ENCODE peak calls at places on chromosomes 6 and 20, in five cellular contexts. One of them, this sample, is unnamed.
A peak's percentile ranks its signal among the peaks of the same experiment; 100 is the strongest.

GRCh38 chr6:20900396-20901160 is 366.3 kb downstream of the CDKAL1 start:
- DNase-seq in activated T-helper 1 cell treated with Interleukin-2 at 50 U/mL for 16 hours: no peak
- DNase-seq in activated CD4-positive, alpha-beta T cell treated with anti-CD3 and anti-CD28 coated beads, Interleukin-2, amount 50 U/mL, for 48 hours: no peak
- DNase-seq in iPS-NIHi11: no peak
- DNase-seq in AG08395: no peak
- DNase-seq in this sample: no peak

GRCh38 chr6:78010130-78010529 is 357.3 kb downstream of the MEI4 start:
- DNase-seq in activated CD4-positive, alpha-beta T cell treated with anti-CD3 and anti-CD28 coated beads, Interleukin-2, amount 50 U/mL, for 48 hours: no peak
- DNase-seq in iPS-NIHi11: no peak
- DNase-seq in AG08395: no peak
- DNase-seq in activated T-helper 1 cell treated with Interleukin-2 at 50 U/mL for 16 hours: no peak
- DNase-seq in this sample: no peak

GRCh38 chr6:34595332-34596090 is 39.4 kb upstream of the SPDEF start:
- DNase-seq in AG08395: peak; percentile 24
- DNase-seq in activated T-helper 1 cell treated with Interleukin-2 at 50 U/mL for 16 hours: no peak
- DNase-seq in iPS-NIHi11: no peak
- DNase-seq in activated CD4-positive, alpha-beta T cell treated with anti-CD3 and anti-CD28 coated beads, Interleukin-2, amount 50 U/mL, for 48 hours: no peak
- DNase-seq in this sample: no peak

GRCh38 chr6:138005846-138006245 is 101.4 kb downstream of the PERP start:
- DNase-seq in AG08395: no peak
- DNase-seq in activated T-helper 1 cell treated with Interleukin-2 at 50 U/mL for 16 hours: no peak
- DNase-seq in iPS-NIHi11: no peak
- DNase-seq in activated CD4-positive, alpha-beta T cell treated with anti-CD3 and anti-CD28 coated beads, Interleukin-2, amount 50 U/mL, for 48 hours: no peak
- DNase-seq in this sample: no peak

GRCh38 chr20:63232235-63233060 is 3.3 kb upstream of the BIRC7 start:
- DNase-seq in AG08395: peak; percentile 81
- DNase-seq in activated CD4-positive, alpha-beta T cell treated with anti-CD3 and anti-CD28 coated beads, Interleukin-2, amount 50 U/mL, for 48 hours: no peak
- DNase-seq in activated T-helper 1 cell treated with Interleukin-2 at 50 U/mL for 16 hours: no peak
- DNase-seq in iPS-NIHi11: no peak
- DNase-seq in this sample: no peak

GRCh38 chr6:48474764-48475674 is 364.0 kb upstream of the PTCHD4 start:
- DNase-seq in iPS-NIHi11: no peak
- DNase-seq in AG08395: no peak
- DNase-seq in activated CD4-positive, alpha-beta T cell treated with anti-CD3 and anti-CD28 coated beads, Interleukin-2, amount 50 U/mL, for 48 hours: no peak
- DNase-seq in activated T-helper 1 cell treated with Interleukin-2 at 50 U/mL for 16 hours: no peak
- DNase-seq in this sample: no peak

GRCh38 chr6:68635706-68636513 is 828 bp downstream of the ADGRB3 start:
- DNase-seq in AG08395: no peak
- DNase-seq in activated T-helper 1 cell treated with Interleukin-2 at 50 U/mL for 16 hours: no peak
- DNase-seq in activated CD4-positive, alpha-beta T cell treated with anti-CD3 and anti-CD28 coated beads, Interleukin-2, amount 50 U/mL, for 48 hours: no peak
- DNase-seq in iPS-NIHi11: peak; percentile 29
- DNase-seq in this sample: no peak

GRCh38 chr6:123745877-123746276 is 57.8 kb upstream of the NKAIN2 start:
- DNase-seq in iPS-NIHi11: no peak
- DNase-seq in activated CD4-positive, alpha-beta T cell treated with anti-CD3 and anti-CD28 coated beads, Interleukin-2, amount 50 U/mL, for 48 hours: no peak
- DNase-seq in AG08395: peak; percentile 12
- DNase-seq in activated T-helper 1 cell treated with Interleukin-2 at 50 U/mL for 16 hours: no peak
- DNase-seq in this sample: no peak

GRCh38 chr20:42530855-42531674 is 658.6 kb downstream of the PTPRT start:
- DNase-seq in activated T-helper 1 cell treated with Interleukin-2 at 50 U/mL for 16 hours: no peak
- DNase-seq in activated CD4-positive, alpha-beta T cell treated with anti-CD3 and anti-CD28 coated beads, Interleukin-2, amount 50 U/mL, for 48 hours: peak; percentile 3
- DNase-seq in iPS-NIHi11: peak; percentile 60
- DNase-seq in AG08395: no peak
- DNase-seq in this sample: no peak

GRCh38 chr6:36713846-36714245 is 16.2 kb downstream of the RAB44 start:
- DNase-seq in iPS-NIHi11: no peak
- DNase-seq in activated CD4-positive, alpha-beta T cell treated with anti-CD3 and anti-CD28 coated beads, Interleukin-2, amount 50 U/mL, for 48 hours: no peak
- DNase-seq in activated T-helper 1 cell treated with Interleukin-2 at 50 U/mL for 16 hours: no peak
- DNase-seq in AG08395: no peak
- DNase-seq in this sample: no peak

GRCh38 chr6:30130887-30131862 is 4.8 kb upstream of the TRIM40 start:
- DNase-seq in activated T-helper 1 cell treated with Interleukin-2 at 50 U/mL for 16 hours: peak; percentile 44
- DNase-seq in AG08395: peak; percentile 88
- DNase-seq in iPS-NIHi11: peak; percentile 87
- DNase-seq in activated CD4-positive, alpha-beta T cell treated with anti-CD3 and anti-CD28 coated beads, Interleukin-2, amount 50 U/mL, for 48 hours: peak; percentile 64
- DNase-seq in this sample: peak; percentile 76

GRCh38 chr6:39206250-39206721 is 23.0 kb downstream of the KCNK5 start:
- DNase-seq in iPS-NIHi11: no peak
- DNase-seq in activated T-helper 1 cell treated with Interleukin-2 at 50 U/mL for 16 hours: no peak
- DNase-seq in activated CD4-positive, alpha-beta T cell treated with anti-CD3 and anti-CD28 coated beads, Interleukin-2, amount 50 U/mL, for 48 hours: no peak
- DNase-seq in AG08395: no peak
- DNase-seq in this sample: no peak

GRCh38 chr6:106574729-106575458 is 54.4 kb downstream of the RTN4IP1 start:
- DNase-seq in iPS-NIHi11: peak; percentile 19
- DNase-seq in activated CD4-positive, alpha-beta T cell treated with anti-CD3 and anti-CD28 coated beads, Interleukin-2, amount 50 U/mL, for 48 hours: no peak
- DNase-seq in activated T-helper 1 cell treated with Interleukin-2 at 50 U/mL for 16 hours: no peak
- DNase-seq in AG08395: peak; percentile 90
- DNase-seq in this sample: no peak

GRCh38 chr20:6583134-6583738 is 184.2 kb upstream of the BMP2 start:
- DNase-seq in activated CD4-positive, alpha-beta T cell treated with anti-CD3 and anti-CD28 coated beads, Interleukin-2, amount 50 U/mL, for 48 hours: no peak
- DNase-seq in activated T-helper 1 cell treated with Interleukin-2 at 50 U/mL for 16 hours: no peak
- DNase-seq in AG08395: peak; percentile 68
- DNase-seq in iPS-NIHi11: peak; percentile 62
- DNase-seq in this sample: no peak

GRCh38 chr6:15427360-15428070 is 181.6 kb downstream of the JARID2 start:
- DNase-seq in AG08395: no peak
- DNase-seq in activated CD4-positive, alpha-beta T cell treated with anti-CD3 and anti-CD28 coated beads, Interleukin-2, amount 50 U/mL, for 48 hours: no peak
- DNase-seq in activated T-helper 1 cell treated with Interleukin-2 at 50 U/mL for 16 hours: no peak
- DNase-seq in iPS-NIHi11: no peak
- DNase-seq in this sample: no peak

GRCh38 chr6:50924758-50925157 is 106.1 kb downstream of the TFAP2B start:
- DNase-seq in AG08395: no peak
- DNase-seq in activated T-helper 1 cell treated with Interleukin-2 at 50 U/mL for 16 hours: no peak
- DNase-seq in activated CD4-positive, alpha-beta T cell treated with anti-CD3 and anti-CD28 coated beads, Interleukin-2, amount 50 U/mL, for 48 hours: no peak
- DNase-seq in iPS-NIHi11: no peak
- DNase-seq in this sample: no peak

GRCh38 chr20:50427740-50428462 is 82.3 kb upstream of the PTPN1 start:
- DNase-seq in activated T-helper 1 cell treated with Interleukin-2 at 50 U/mL for 16 hours: no peak
- DNase-seq in activated CD4-positive, alpha-beta T cell treated with anti-CD3 and anti-CD28 coated beads, Interleukin-2, amount 50 U/mL, for 48 hours: no peak
- DNase-seq in iPS-NIHi11: no peak
- DNase-seq in AG08395: no peak
- DNase-seq in this sample: no peak